ENCODE peak calls at places on chromosomes 6 and 20, in eight cellular contexts. I, O, Y, E, J, T, G and D are unnamed samples.
A peak's percentile ranks its signal among the peaks of the same experiment; 100 is the strongest.

GRCh38 chr6:13461805-13462204 is 25.6 kb downstream of the GFOD1 start:
- DNase-seq in I (no peak), O (no peak), Y (no peak), E (no peak), J (peak; percentile 86), T (no peak), G (no peak), D (no peak)

GRCh38 chr6:83474309-83474708 is 38.0 kb upstream of the PRSS35 start:
- DNase-seq in I (no peak), O (peak; percentile 11), Y (no peak), E (peak; percentile 37), J (no peak), T (no peak), G (peak; percentile 12), D (no peak)

GRCh38 chr6:159777240-159777904 is 12.0 kb downstream of the TCP1 start:
- DNase-seq in I (no peak), O (peak; percentile 56), Y (no peak), E (no peak), J (no peak), T (no peak), G (no peak), D (no peak)

GRCh38 chr6:101761124-101761601 is 367.7 kb downstream of the GRIK2 start:
- DNase-seq in I (no peak), O (no peak), Y (no peak), E (peak; percentile 94), J (peak; percentile 81), T (no peak), G (peak; percentile 97), D (no peak)

GRCh38 chr20:62859721-62860120 is 1.9 kb downstream of the TCFL5 start:
- DNase-seq in I (no peak), O (no peak), Y (no peak), E (no peak), J (no peak), T (no peak), G (no peak), D (no peak)

GRCh38 chr6:132060591-132060990 is 109.4 kb upstream of the CCN2 start:
- DNase-seq in I (no peak), O (no peak), Y (peak; percentile 48), E (peak; percentile 52), J (no peak), T (no peak), G (peak; percentile 56), D (no peak)

GRCh38 chr6:78347191-78347916 is 520.0 kb upstream of the IRAK1BP1 start:
- DNase-seq in I (no peak), O (no peak), Y (peak; percentile 9), E (no peak), J (no peak), T (no peak), G (no peak), D (no peak)

GRCh38 chr6:34189806-34190503 is 44.1 kb upstream of the GRM4 start:
- DNase-seq in I (no peak), O (peak; percentile 34), Y (no peak), E (no peak), J (peak; percentile 78), T (peak; percentile 57), G (no peak), D (peak; percentile 53)

GRCh38 chr6:146545608-146546007 is 2.0 kb downstream of the RAB32 start:
- DNase-seq in I (no peak), O (no peak), Y (peak; percentile 30), E (peak; percentile 53), J (peak; percentile 64), T (no peak), G (peak; percentile 67), D (no peak)

GRCh38 chr6:3766219-3766618 is 14.7 kb upstream of the PXDC1 start:
- DNase-seq in I (no peak), O (no peak), Y (no peak), E (peak; percentile 59), J (no peak), T (no peak), G (peak; percentile 73), D (no peak)

GRCh38 chr6:106300944-106301343 is 24.6 kb downstream of the ATG5 start:
- DNase-seq in I (no peak), O (no peak), Y (no peak), E (peak; percentile 68), J (peak; percentile 50), T (no peak), G (peak; percentile 79), D (peak; percentile 48)

GRCh38 chr6:54353975-54354374 is 45.7 kb downstream of the TINAG start:
- DNase-seq in I (no peak), O (no peak), Y (peak; percentile 79), E (no peak), J (no peak), T (no peak), G (no peak), D (no peak)

DNA sequence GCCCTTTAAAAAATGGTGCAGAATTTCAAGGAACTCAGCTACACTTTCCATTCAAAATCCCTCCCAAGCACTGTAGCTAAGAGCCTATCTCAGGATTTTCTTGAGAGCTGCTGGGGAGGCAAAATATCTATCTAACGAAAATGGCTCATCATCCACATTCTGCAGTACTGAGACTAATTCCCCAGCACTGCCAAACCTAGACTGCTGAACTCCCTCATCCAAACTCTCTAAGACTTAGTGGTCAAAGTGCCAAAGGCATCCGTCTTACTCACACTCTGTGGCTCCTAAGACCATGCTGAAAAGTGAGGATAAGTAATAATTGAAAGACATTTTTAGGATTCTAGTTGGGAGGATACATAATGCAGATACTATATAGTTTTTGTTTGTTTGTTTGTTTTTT is 7.7 kb downstream of the SGK1 start:
- DNase-seq in I (no peak), O (no peak), Y (no peak), E (peak; percentile 37), J (no peak), T (no peak), G (peak; percentile 60), D (no peak)
- H3K4me3 ChIP-seq in I (no peak overlapping the region), O (no peak overlapping the region), Y (no peak overlapping the region), E (no peak overlapping the region), J (no peak overlapping the region), T (no peak overlapping the region), G (no peak overlapping the region), D (no peak overlapping the region)

DNA sequence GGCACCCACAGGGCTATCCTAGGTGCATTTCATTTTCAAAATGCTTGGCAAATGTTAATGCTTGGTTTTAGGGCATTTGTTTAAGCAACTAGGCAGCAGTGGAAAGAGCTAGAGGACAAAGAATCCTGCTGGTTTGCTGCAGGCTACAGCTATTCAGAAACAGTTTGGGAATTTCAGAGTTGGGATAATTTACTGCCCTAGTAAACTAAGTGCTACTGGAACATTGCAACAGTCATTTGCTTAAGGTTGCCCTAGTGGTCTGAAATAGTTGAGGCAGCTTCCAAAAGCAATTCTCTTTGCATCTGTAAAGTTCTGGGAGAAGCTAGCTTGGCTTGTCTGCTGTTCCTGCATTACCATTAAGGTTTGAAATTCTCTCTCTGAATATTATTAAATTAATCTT is 312.7 kb downstream of the LAMA2 start:
- DNase-seq in I (no peak), O (no peak), Y (no peak), E (no peak), J (no peak), T (no peak), G (no peak), D (no peak)
- TF ChIP-seq CTCF in I (no peak), O (no peak), Y (no peak), E (no peak), J (no peak), T (no peak), G (no peak), D (no peak)

GRCh38 chr20:46689754-46690085 is 476 bp upstream of the TP53RK start:
- DNase-seq in I (no peak), O (no peak), Y (no peak), E (no peak), J (no peak), T (no peak), G (no peak), D (no peak)
- H3K4me3 ChIP-seq in I (peak overlapping the region; percentile 79), O (peak overlapping the region; percentile 94), Y (peak overlapping the region; percentile 53), E (peak overlapping the region; percentile 16), J (peak overlapping the region; percentile 78), T (peak overlapping the region; percentile 82), G (peak overlapping the region; percentile 72), D (peak overlapping the region; percentile 77)

DNA sequence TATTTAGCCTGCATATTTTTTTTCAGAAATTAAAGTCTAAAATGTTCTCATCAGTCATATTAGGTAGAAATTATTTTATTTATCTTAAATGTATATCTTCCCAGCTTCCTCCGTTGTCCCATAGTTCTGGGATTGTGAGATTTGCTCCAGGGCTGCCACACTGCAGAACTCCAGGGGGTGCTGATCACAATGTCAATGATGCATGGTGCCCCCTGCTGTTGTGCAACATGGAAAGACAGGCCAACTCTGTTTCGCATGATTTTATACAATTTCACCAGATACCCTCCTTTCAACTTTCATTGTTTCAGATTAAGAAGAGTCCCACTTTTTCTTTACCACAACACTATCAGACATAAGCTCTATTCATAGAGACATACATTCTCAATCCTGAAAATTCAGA is 35.9 kb downstream of the ID4 start:
- DNase-seq in I (no peak), O (no peak), Y (no peak), E (no peak), J (peak; percentile 15), T (peak; percentile 32), G (no peak), D (no peak)
- TF ChIP-seq CTCF in I (no peak), O (no peak), Y (peak; percentile 31), E (no peak), J (peak; percentile 10), T (peak; percentile 68), G (no peak), D (no peak)

DNA sequence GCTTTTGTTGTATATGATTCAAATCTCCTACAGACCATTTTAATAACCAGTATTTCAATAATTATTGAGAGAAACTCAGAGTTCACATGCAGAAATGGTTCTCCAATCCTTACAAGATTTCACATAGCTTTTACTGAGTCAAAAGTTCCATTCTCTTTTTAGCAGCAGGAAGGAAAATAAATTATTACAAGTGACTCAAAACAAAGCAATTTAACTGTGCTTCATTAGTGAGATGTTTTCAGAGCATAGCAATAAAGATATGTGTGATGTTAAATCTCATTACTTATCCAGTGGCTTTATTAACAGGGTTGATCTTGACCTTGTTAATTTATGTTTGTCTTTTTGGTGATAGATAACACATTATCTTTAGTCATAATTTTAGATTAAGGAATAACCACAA is 22.0 kb downstream of the KIF13A start:
- DNase-seq in I (no peak), O (no peak), Y (no peak), E (peak; percentile 28), J (no peak), T (no peak), G (peak; percentile 52), D (no peak)
- H3K4me3 ChIP-seq in I (no peak overlapping the region), O (no peak overlapping the region), Y (no peak overlapping the region), E (no peak overlapping the region), J (no peak overlapping the region), T (no peak overlapping the region), G (no peak overlapping the region), D (no peak overlapping the region)

DNA sequence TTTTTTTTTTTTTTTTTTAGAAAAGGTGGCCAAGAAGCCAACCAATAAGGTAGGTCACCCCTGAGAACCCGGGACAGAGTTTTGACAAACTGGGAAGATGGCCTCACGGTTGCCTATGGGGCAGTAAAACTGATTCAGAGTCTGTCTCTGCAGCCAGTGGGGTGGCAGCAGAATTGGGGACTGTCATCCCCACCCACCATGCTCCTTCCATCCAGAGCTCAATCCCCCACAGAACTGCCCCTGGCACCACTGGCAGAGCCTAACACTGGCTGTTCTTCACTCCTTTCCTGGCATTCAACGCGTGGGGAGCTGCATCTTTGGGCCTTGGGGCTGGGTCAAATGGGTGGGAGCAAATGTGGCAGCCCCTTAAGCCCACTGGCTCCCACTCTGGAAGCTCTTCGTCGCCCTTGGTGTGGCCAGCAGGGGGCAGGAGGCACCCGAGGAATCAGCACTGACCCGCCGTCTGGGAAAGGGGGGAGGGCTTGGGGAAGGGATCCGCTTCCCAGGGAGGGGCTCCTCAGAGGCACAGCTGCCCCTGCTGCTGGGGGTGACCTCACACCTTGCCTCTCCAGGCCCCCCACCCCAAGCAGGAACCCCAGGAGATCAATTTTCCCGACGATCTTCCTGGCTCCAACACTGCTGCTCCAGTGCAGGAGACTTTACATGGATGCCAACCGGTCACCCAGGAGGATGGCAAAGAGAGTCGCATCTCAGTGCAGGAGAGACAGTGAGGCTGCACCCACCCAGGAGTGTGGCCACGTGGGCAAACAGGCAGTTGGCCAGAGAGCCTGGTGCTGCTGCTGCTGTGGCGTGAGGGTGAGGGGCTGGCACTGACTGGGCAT is 10.4 kb downstream of the CD40 start:
- DNase-seq in I (no peak), O (no peak), Y (no peak), E (peak; percentile 23), J (peak; percentile 42), T (peak; percentile 78), G (peak; percentile 14), D (no peak)
- TF ChIP-seq CTCF in I (peak; percentile 12), O (peak; percentile 35), Y (peak; percentile 70), E (peak; percentile 65), J (peak; percentile 77), T (peak; percentile 85), G (peak; percentile 70), D (peak; percentile 52)